ENCODE peak calls at places on chromosomes 6 and 20, in four cellular contexts. Z, A, F and Y are unnamed samples.
A peak's percentile ranks its signal among the peaks of the same experiment; 100 is the strongest.

GRCh38 chr6:55983861-55984260 is 108.5 kb upstream of the BMP5 start:
- DNase-seq in A (no peak), Z (no peak), F (no peak), Y (no peak)

GRCh38 chr6:40359808-40360207 is 227.4 kb downstream of the LRFN2 start:
- DNase-seq in Z (no peak), A (no peak), F (no peak), Y (no peak)

GRCh38 chr20:13402171-13402760 is 181.2 kb downstream of the ISM1 start:
- DNase-seq in F (no peak), Z (no peak), A (no peak), Y (no peak)

GRCh38 chr6:13486679-13487121 is 700 bp downstream of the GFOD1 start:
- DNase-seq in A (peak; percentile 86), Z (peak; percentile 82), F (peak; percentile 64), Y (peak; percentile 57)

GRCh38 chr6:28218312-28219248 is 6.5 kb upstream of the ZSCAN9 start:
- DNase-seq in F (peak; percentile 82), A (peak; percentile 47), Z (peak; percentile 78), Y (peak; percentile 61)

GRCh38 chr6:33118525-33119123 is 42.8 kb downstream of the HLA-DPB1 start:
- DNase-seq in Z (no peak), F (no peak), A (no peak), Y (peak; percentile 12)

GRCh38 chr6:72321741-72322140 is 300.1 kb upstream of the KCNQ5 start:
- DNase-seq in F (no peak), Z (no peak), A (no peak), Y (no peak)

GRCh38 chr20:62557425-62557824 is 81.6 kb upstream of the GATA5 start:
- DNase-seq in F (no peak), A (no peak), Z (no peak), Y (no peak)

GRCh38 chr6:115891111-115891669 is 169.5 kb downstream of the FRK start:
- DNase-seq in A (no peak), Z (no peak), F (no peak), Y (no peak)

GRCh38 chr20:35698298-35699126 is 640 bp downstream of the NFS1 start:
- DNase-seq in A (no peak), Z (no peak), F (peak; percentile 43), Y (peak; percentile 29)

GRCh38 chr20:60372822-60373221 is 414.6 kb downstream of the CDH26 start:
- DNase-seq in Z (no peak), F (no peak), A (no peak), Y (no peak)

GRCh38 chr6:42316390-42316970 is 98.8 kb upstream of the MRPS10 start:
- DNase-seq in Z (no peak), A (peak; percentile 54), F (no peak), Y (no peak)

GRCh38 chr6:143884161-143884560 is 19.9 kb downstream of the ZC2HC1B start:
- DNase-seq in A (no peak), Z (no peak), F (no peak), Y (no peak)

GRCh38 chr6:107956586-107957164 is 1.3 kb downstream of the SEC63 start:
- DNase-seq in Z (no peak), A (no peak), F (no peak), Y (no peak)

GRCh38 chr20:63895886-63896135 is 885 bp downstream of the DNAJC5 start:
- DNase-seq in F (no peak), A (no peak), Z (no peak), Y (no peak)

GRCh38 chr20:45814314-45814713 is 1.9 kb downstream of the UBE2C start:
- DNase-seq in F (no peak), A (no peak), Z (no peak), Y (no peak)

GRCh38 chr20:35757098-35757705 is 14.6 kb upstream of the PHF20 start:
- DNase-seq in A (no peak), Z (no peak), F (no peak), Y (no peak)

GRCh38 chr6:37382954-37383353 is 29.2 kb downstream of the RNF8 start:
- DNase-seq in F (no peak), A (no peak), Z (no peak), Y (no peak)

GRCh38 chr6:50185006-50185405 is 135.3 kb upstream of the DEFB112 start:
- DNase-seq in F (peak; percentile 4), Z (no peak), A (no peak), Y (no peak)
- TF ChIP-seq CTCF in F (peak; percentile 43), Z (peak; percentile 36), A (no peak), Y (peak; percentile 39)

DNA sequence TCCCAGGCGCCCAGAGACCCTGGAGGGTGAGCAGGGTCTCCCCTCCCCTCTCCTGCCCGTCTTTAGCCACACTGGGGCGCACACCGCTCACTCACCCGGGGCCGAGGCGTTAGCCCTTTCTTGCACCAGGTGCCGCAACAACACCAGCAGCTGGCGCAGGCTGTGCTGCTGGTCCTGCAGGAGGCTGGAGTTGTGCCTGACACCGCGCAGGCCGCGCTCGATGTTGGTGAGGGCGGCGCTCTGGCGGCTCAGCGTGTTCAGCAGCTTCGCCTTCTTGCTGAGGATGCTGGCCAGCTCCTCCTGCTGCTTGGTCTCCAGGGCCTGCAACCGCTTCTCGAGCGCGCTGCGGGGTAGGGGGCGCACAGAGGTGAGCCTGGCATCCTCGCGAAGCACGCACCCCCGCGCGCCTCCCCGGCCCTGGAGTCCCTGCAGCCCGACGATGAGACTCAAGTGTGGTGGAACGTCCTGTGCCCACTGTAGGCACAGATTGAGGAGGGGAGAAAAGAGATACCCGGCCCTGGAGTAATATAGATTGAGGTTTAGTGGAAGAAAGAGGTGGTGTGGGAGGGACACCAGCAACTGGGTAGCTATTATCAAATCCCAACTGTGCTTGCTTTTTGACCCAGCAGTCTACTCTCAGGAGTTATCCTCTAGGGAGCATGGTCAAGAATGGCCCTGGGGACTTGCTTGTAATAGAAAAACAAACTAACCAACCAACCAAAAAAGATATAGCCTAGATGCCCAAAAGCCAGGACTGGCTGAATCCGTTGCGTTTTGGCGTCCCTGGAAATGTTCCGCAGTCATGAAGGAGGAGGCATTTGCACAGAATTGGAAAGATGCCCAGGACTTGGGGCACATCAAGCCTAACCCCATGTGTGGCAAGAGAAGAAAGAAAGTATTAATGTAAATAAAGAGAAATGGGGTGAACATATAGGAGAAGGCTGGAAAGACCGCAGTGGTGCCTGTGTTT is 30.9 kb downstream of the ANGPT4 start:
- DNase-seq in Z (no peak), A (no peak), F (peak; percentile 19), Y (peak; percentile 72)
- TF ChIP-seq CTCF in Z (no peak), A (no peak), F (no peak), Y (peak; percentile 16)

GRCh38 chr6:142822383-142822782 is 122.6 kb downstream of the HIVEP2 start:
- DNase-seq in A (no peak), Z (peak; percentile 59), F (no peak), Y (no peak)

GRCh38 chr6:142821860-142822259 is 123.1 kb downstream of the HIVEP2 start:
- DNase-seq in F (no peak), A (no peak), Z (no peak), Y (no peak)

GRCh38 chr6:142823579-142823902 is 121.4 kb downstream of the HIVEP2 start:
- DNase-seq in A (no peak), Z (no peak), F (no peak), Y (no peak)

GRCh38 chr6:142824491-142824890 is 120.5 kb downstream of the HIVEP2 start:
- DNase-seq in Z (no peak), F (no peak), A (no peak), Y (no peak)

DNA sequence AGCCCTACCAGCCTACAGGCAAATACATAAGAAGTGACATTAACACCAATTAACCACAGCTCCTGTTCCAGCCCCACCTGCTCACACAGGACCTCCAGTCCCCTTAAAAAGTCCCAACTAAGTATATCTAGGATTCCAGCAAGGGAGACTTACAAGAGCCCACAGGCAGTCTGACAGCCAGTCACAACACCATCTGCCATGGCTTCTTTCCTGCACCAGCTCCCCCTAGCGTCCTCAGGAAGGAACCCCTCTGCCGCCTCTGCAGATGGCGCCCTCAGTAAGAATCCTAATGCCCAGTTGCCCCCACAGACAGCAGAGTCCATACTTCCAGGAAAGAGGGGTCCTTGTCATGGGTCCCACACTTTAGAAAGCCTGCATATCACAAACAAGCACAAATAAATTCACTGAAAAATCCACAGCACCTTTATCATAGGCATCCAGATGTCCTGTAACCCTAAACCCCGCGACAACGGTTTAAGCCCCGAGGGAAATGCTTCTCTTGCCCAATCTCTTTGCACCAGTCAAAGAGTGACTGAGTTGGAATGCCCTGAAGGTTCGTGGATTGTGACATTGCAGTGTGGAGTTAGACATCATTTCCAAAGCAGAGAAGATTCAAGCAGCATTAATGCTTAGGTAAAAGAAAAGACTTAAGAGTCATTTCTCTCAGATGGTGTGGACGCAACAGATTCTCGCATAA is 121.9 kb downstream of the HIVEP2 start:
- DNase-seq in F (peak; percentile 75), Z (no peak), A (no peak), Y (no peak)
- TF ChIP-seq CTCF in F (peak; percentile 89), Z (peak; percentile 57), A (peak; percentile 28), Y (no peak)

GRCh38 chr6:50655848-50656453 is 57.4 kb upstream of the TFAP2D start:
- DNase-seq in A (no peak), F (peak; percentile 24), Z (no peak), Y (no peak)
- TF ChIP-seq CTCF in A (peak; percentile 62), F (peak; percentile 77), Z (peak; percentile 62), Y (peak; percentile 72)

DNA sequence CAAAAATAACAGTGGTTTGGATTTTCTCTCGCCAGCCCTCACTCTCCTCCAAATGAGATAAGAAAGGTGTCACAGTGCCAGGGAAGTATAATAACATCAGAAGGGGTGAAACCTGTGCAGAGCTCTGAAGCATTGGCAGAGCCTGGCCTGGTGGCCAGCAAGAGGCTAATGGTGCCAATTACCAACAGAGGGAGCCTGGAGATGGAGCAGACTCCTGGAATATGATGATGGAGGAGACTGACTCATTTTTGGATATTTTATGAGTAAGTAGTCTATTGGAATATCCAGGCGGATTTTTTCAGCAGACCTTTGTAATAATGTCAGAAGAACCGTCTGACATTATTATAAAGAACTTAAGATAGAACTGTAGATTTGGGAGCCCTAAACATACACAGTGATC is 442.6 kb upstream of the MARCKS start:
- DNase-seq in F (peak; percentile 75), A (no peak), Z (no peak), Y (no peak)
- TF ChIP-seq CTCF in F (peak; percentile 76), A (no peak), Z (no peak), Y (no peak)

DNA sequence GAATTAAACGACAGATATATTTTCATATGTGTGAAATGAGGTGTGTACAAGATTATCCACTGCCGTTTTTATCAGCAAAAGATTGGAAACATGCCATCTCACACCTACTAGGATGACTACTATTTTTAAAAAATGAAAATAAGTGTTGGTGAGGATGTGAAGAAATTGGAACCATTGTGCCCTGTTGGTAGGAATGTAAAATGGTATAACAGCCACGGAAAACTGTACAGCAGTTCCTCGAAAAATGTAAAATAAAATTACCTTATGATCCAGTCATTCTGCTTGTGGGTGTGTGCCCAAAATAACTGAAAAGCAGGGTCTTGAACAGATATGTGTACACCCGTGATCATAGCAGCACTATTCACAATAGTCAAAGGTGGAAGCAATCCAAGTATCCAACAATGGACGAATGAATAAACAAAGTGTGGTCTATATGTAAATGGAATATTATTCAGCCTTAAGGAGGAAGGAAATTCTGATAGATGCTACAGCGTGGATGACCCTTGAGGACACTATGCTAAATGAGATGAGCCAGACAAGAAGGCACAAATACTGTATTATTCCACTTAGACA is 27.0 kb upstream of the CCN5 start:
- DNase-seq in A (no peak), F (no peak), Z (no peak), Y (no peak)
- TF ChIP-seq CTCF in A (no peak), F (no peak), Z (no peak), Y (no peak)

GRCh38 chr6:163180874-163181541 is 233.5 kb upstream of the QKI start:
- DNase-seq in F (peak; percentile 24), Z (no peak), A (no peak), Y (peak; percentile 53)
- TF ChIP-seq CTCF in F (peak; percentile 56), Z (peak; percentile 37), A (no peak), Y (peak; percentile 59)